ENCODE peak calls at places on chromosomes 4 and X, in five cellular contexts. D is lower lobe of right lung; O is stimulated activated CD8-positive, alpha-beta memory T cell treated with anti-CD3 and anti-CD28 coated beads, Interleukin-7, amount 100 ng/mL, for 24 hours; S is T-helper 9 cell; F is lung microvascular endothelial cell. E is an unnamed sample.

GRCh38 chrX:1719270-1719669 is 104.4 kb downstream of the ASMT start:
- DNase-seq in D (no peak), O (no peak), S (no peak), F (no peak), E (no peak)

GRCh38 chr4:98283219-98284199 is 22.3 kb downstream of the RAP1GDS1 start:
- DNase-seq in D (no peak), O (no peak), S (no peak), F (no peak), E (no peak)

GRCh38 chrX:53320543-53321215 is 39.3 kb upstream of the IQSEC2 start:
- DNase-seq in D (peak; percentile 48), O (no peak), S (no peak), F (no peak), E (peak; percentile 83)

GRCh38 chr4:97656034-97656720 is 487.1 kb downstream of the STPG2 start:
- DNase-seq in D (no peak), O (no peak), S (no peak), F (no peak), E (no peak)

GRCh38 chr4:94605241-94605640 is 152.5 kb upstream of the BMPR1B start:
- DNase-seq in D (no peak), O (no peak), S (no peak), F (no peak), E (no peak)

GRCh38 chr4:106893395-106893881 is 142.7 kb downstream of the DKK2 start:
- DNase-seq in D (no peak), O (no peak), S (no peak), F (no peak), E (peak; percentile 48)

GRCh38 chr4:19983072-19983471 is 268.6 kb upstream of the SLIT2 start:
- DNase-seq in D (no peak), O (no peak), S (no peak), F (no peak), E (no peak)

GRCh38 chr4:21811576-21811975 is 137.0 kb downstream of the KCNIP4 start:
- DNase-seq in D (no peak), O (no peak), S (no peak), F (no peak), E (no peak)

GRCh38 chr4:6470502-6471302 is 1.7 kb downstream of the PPP2R2C start:
- DNase-seq in D (no peak), O (no peak), S (no peak), F (peak; percentile 58), E (peak; percentile 62)

GRCh38 chrX:44203791-44204190 is 139.7 kb downstream of the EFHC2 start:
- DNase-seq in D (no peak), O (no peak), S (no peak), F (no peak), E (no peak)

GRCh38 chr4:127214001-127214400 is 418.8 kb upstream of the INTU start:
- DNase-seq in D (no peak), O (no peak), S (no peak), F (no peak), E (no peak)

GRCh38 chr4:82422616-82423015 is 7.6 kb downstream of the HNRNPDL start:
- DNase-seq in D (no peak), O (no peak), S (no peak), F (no peak), E (no peak)

GRCh38 chr4:8763966-8764901 is 107.4 kb downstream of the HMX1 start:
- DNase-seq in D (peak; percentile 30), O (no peak), S (no peak), F (no peak), E (peak; percentile 58)

E was measured in spleen.